ENCODE peak calls at places on chromosomes 5 and 9, in nine cellular contexts. S is NCI-H1092; Y is HEK293T; H is stimulated activated CD8-positive, alpha-beta memory T cell treated with anti-CD3 and anti-CD28 coated beads, Interleukin-15, amount 100 ng/mL, for 4 hours; F is GM03348; Z is activated CD8-positive, alpha-beta memory T cell treated with anti-CD3 and anti-CD28 coated beads for 4 hours; A is T-cell; M is head of caudate nucleus; J is amniotic stem cell. W is an unnamed sample.

GRCh38 chr9:89372230-89372816 is 54.0 kb downstream of the SECISBP2 start:
- DNase-seq in S (no peak), Y (no peak), H (peak), F (no peak), Z (peak), A (peak), M (no peak), J (no peak), W (no peak)

GRCh38 chr5:137751869-137752491 is 2.2 kb downstream of the HNRNPA0 start:
- DNase-seq in S (peak), Y (peak), H (no peak), F (peak), Z (no peak), A (no peak), M (no peak), J (peak), W (peak)

GRCh38 chr5:14696057-14696456 is 31.5 kb downstream of the OTULIN start:
- DNase-seq in S (no peak), Y (no peak), H (no peak), F (no peak), Z (no peak), A (no peak), M (no peak), J (no peak), W (no peak)

GRCh38 chr5:944992-945685 is 52.5 kb downstream of the TRIP13 start:
- DNase-seq in S (no peak), Y (no peak), H (no peak), F (no peak), Z (no peak), A (no peak), M (no peak), J (no peak), W (no peak)

GRCh38 chr9:87667164-87667738 is 58.7 kb upstream of the CTSL start:
- DNase-seq in S (no peak), Y (peak), H (no peak), F (no peak), Z (no peak), A (no peak), M (no peak), J (no peak), W (no peak)

GRCh38 chr5:83633285-83633684 is 87.4 kb downstream of the HAPLN1 start:
- DNase-seq in S (no peak), Y (no peak), H (no peak), F (no peak), Z (no peak), A (no peak), M (no peak), J (no peak), W (no peak)

GRCh38 chr9:134130503-134131375 is 5.1 kb upstream of the WDR5 start:
- DNase-seq in S (no peak), Y (no peak), H (no peak), F (peak), Z (no peak), A (no peak), M (no peak), J (no peak), W (no peak)

GRCh38 chr5:111099058-111099778 is 7.1 kb downstream of the WDR36 start:
- DNase-seq in S (no peak), Y (no peak), H (no peak), F (no peak), Z (no peak), A (no peak), M (no peak), J (no peak), W (no peak)

GRCh38 chr5:7850533-7851239 is at the start of gene CFAP90:
- DNase-seq in S (peak), Y (peak), H (no peak), F (peak), Z (no peak), A (peak), M (peak), J (no peak), W (no peak)

GRCh38 chr9:111959468-111959941 is 62.9 kb downstream of the UGCG start:
- DNase-seq in S (no peak), Y (no peak), H (no peak), F (peak), Z (no peak), A (no peak), M (no peak), J (peak), W (no peak)

GRCh38 chr5:73892806-73893205 is 266.8 kb downstream of the ARHGEF28 start:
- DNase-seq in S (no peak), Y (no peak), H (no peak), F (peak), Z (no peak), A (no peak), M (no peak), J (peak), W (no peak)

GRCh38 chr5:173677125-173677672 is 60.7 kb upstream of the BOD1 start:
- DNase-seq in S (no peak), Y (no peak), H (no peak), F (no peak), Z (no peak), A (no peak), M (no peak), J (no peak), W (no peak)

GRCh38 chr9:129070670-129071525 is 10.0 kb upstream of the DOLPP1 start:
- DNase-seq in S (no peak), Y (no peak), H (no peak), F (no peak), Z (no peak), A (no peak), M (no peak), J (no peak), W (no peak)

GRCh38 chr5:76303917-76304316 is 99.2 kb upstream of the IQGAP2 start:
- DNase-seq in S (no peak), Y (no peak), H (peak), F (no peak), Z (no peak), A (peak), M (no peak), J (no peak), W (no peak)

GRCh38 chr9:105912868-105913516 is 218.7 kb downstream of the TMEM38B start:
- DNase-seq in S (peak), Y (no peak), H (no peak), F (no peak), Z (no peak), A (no peak), M (no peak), J (no peak), W (no peak)

GRCh38 chr5:138844812-138845513 is 30.2 kb downstream of the LRRTM2 start:
- DNase-seq in S (no peak), Y (no peak), H (no peak), F (peak), Z (no peak), A (no peak), M (no peak), J (peak), W (no peak)

GRCh38 chr9:77826116-77826515 is 178.0 kb upstream of the GNA14 start:
- DNase-seq in S (no peak), Y (no peak), H (no peak), F (no peak), Z (no peak), A (no peak), M (no peak), J (no peak), W (no peak)

GRCh38 chr5:133704411-133704810 is 92.1 kb upstream of the FSTL4 start:
- DNase-seq in S (no peak), Y (no peak), H (no peak), F (no peak), Z (no peak), A (no peak), M (no peak), J (no peak), W (no peak)

GRCh38 chr9:134637241-134637640 is 4.4 kb upstream of the COL5A1 start:
- DNase-seq in S (no peak), Y (no peak), H (no peak), F (no peak), Z (no peak), A (no peak), M (no peak), J (no peak), W (no peak)

GRCh38 chr9:111874500-111874899 is 22.1 kb upstream of the UGCG start:
- DNase-seq in S (no peak), Y (no peak), H (no peak), F (no peak), Z (no peak), A (no peak), M (no peak), J (no peak), W (no peak)

GRCh38 chr5:7391215-7391614 is 4.7 kb upstream of the ADCY2 start:
- DNase-seq in S (no peak), Y (no peak), H (no peak), F (no peak), Z (no peak), A (no peak), M (no peak), J (no peak), W (no peak)

GRCh38 chr9:112061152-112061740 is 113.9 kb downstream of the SUSD1 start:
- DNase-seq in S (no peak), Y (no peak), H (no peak), F (peak), Z (no peak), A (no peak), M (no peak), J (peak), W (no peak)

GRCh38 chr9:111926421-111926875 is 29.8 kb downstream of the UGCG start:
- DNase-seq in S (no peak), Y (no peak), H (peak), F (peak), Z (peak), A (peak), M (no peak), J (no peak), W (no peak)

GRCh38 chr5:88093765-88094164 is 174.9 kb downstream of the TMEM161B start:
- DNase-seq in S (no peak), Y (no peak), H (no peak), F (no peak), Z (no peak), A (no peak), M (no peak), J (no peak), W (peak)

GRCh38 chr9:14584571-14584970 is 108.7 kb downstream of the ZDHHC21 start:
- DNase-seq in S (no peak), Y (no peak), H (no peak), F (no peak), Z (no peak), A (no peak), M (no peak), J (no peak), W (no peak)

GRCh38 chr5:149930060-149930753 is 14.4 kb downstream of the PDE6A start:
- DNase-seq in S (no peak), Y (no peak), H (no peak), F (peak), Z (no peak), A (no peak), M (no peak), J (no peak), W (no peak)

GRCh38 chr5:55418994-55419991 is 111.5 kb downstream of the MTREX start:
- DNase-seq in S (no peak), Y (no peak), H (no peak), F (peak), Z (no peak), A (no peak), M (no peak), J (no peak), W (no peak)

GRCh38 chr9:71962328-71962727 is 50.9 kb downstream of the C9orf85 start:
- DNase-seq in S (no peak), Y (no peak), H (no peak), F (no peak), Z (no peak), A (no peak), M (no peak), J (no peak), W (no peak)

W was measured in midbrain.